ENCODE peak calls at places on chromosome 21, in four cellular contexts. M is thoracic aorta, X is pancreas, V is cardiac muscle cell. S is an unnamed sample.

GRCh38 chr21:39961251-39961650 is 94.0 kb downstream of the PCP4 start:
- DNase-seq in M (no peak), X (no peak), V (no peak), S (no peak)

GRCh38 chr21:42864812-42865211 is 14.5 kb downstream of the WDR4 start:
- DNase-seq in V (peak), M (no peak), X (no peak), S (no peak)

GRCh38 chr21:41349607-41350390 is 12.0 kb upstream of the MX2 start:
- DNase-seq in V (no peak), X (peak), M (no peak), S (no peak)

GRCh38 chr21:40047993-40048730 is 180.9 kb downstream of the PCP4 start:
- DNase-seq in V (no peak), M (peak), X (no peak), S (no peak)

GRCh38 chr21:16942703-16943102 is 570.1 kb upstream of the CXADR start:
- DNase-seq in V (peak), M (no peak), X (no peak), S (peak)

GRCh38 chr21:28548291-28548690 is 444.4 kb downstream of the LTN1 start:
- DNase-seq in V (no peak), M (no peak), X (no peak), S (no peak)

GRCh38 chr21:17901458-17902092 is 82.4 kb upstream of the C21orf91 start:
- DNase-seq in M (no peak), X (no peak), V (no peak), S (peak)

GRCh38 chr21:41711416-41712023 is 55.3 kb downstream of the RIPK4 start:
- DNase-seq in X (no peak), M (no peak), V (no peak), S (no peak)

GRCh38 chr21:22889445-22889844 is 1891.2 kb downstream of the NCAM2 start:
- DNase-seq in X (no peak), M (no peak), V (no peak), S (no peak)

GRCh38 chr21:41141031-41141457 is 26.9 kb upstream of the BACE2 start:
- DNase-seq in M (no peak), V (peak), X (no peak), S (no peak)

GRCh38 chr21:42414928-42415769 is 11.4 kb downstream of the UBASH3A start:
- DNase-seq in M (no peak), X (no peak), V (peak), S (no peak)

GRCh38 chr21:43367296-43367695 is 59.6 kb downstream of the SIK1 start:
- DNase-seq in X (peak), V (no peak), M (no peak), S (no peak)

GRCh38 chr21:40947713-40948112 is 100.8 kb upstream of the DSCAM start:
- DNase-seq in X (no peak), V (no peak), M (no peak), S (peak)

GRCh38 chr21:16169102-16169511 is 439.3 kb downstream of the USP25 start:
- DNase-seq in V (no peak), M (no peak), X (no peak), S (no peak)

GRCh38 chr21:41923641-41924342 is 30.0 kb downstream of the C2CD2 start:
- DNase-seq in V (peak), M (no peak), X (no peak), S (no peak)

GRCh38 chr21:22900511-22900910 is 1902.3 kb downstream of the NCAM2 start:
- DNase-seq in X (no peak), V (no peak), M (no peak), S (no peak)

GRCh38 chr21:21165063-21165645 is 166.9 kb downstream of the NCAM2 start:
- DNase-seq in M (no peak), V (peak), X (no peak), S (no peak)

GRCh38 chr21:42695324-42696025 is 42.1 kb downstream of the PDE9A start:
- DNase-seq in M (no peak), V (peak), X (no peak), S (no peak)

GRCh38 chr21:16865612-16866011 is 647.2 kb upstream of the CXADR start:
- DNase-seq in V (no peak), X (no peak), M (no peak), S (no peak)

GRCh38 chr21:16569679-16570078 is 839.9 kb downstream of the USP25 start:
- DNase-seq in X (no peak), V (no peak), M (no peak), S (no peak)

GRCh38 chr21:37498664-37499063 is 132.1 kb downstream of the DYRK1A start:
- DNase-seq in V (no peak), X (no peak), M (no peak), S (no peak)

GRCh38 chr21:37502947-37503346 is 136.4 kb downstream of the DYRK1A start:
- DNase-seq in M (no peak), V (no peak), X (no peak), S (no peak)

DNA sequence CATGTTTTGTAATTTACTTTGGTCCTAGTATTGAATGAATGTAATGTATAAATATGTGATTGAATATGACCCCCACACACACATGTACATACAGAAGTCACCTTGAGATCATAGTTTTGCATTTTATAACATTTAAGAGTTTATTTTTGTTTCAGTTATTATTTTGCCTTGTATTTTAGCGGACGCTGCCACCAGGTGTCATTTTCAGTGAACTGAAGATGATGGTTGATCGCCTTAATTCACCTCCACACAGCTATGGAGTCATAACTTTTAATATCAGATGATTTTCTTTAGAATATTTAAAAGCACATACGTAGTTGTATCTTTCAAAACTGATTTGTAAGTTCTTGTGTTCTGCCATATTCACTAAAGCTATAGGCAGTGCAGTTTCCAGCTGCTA is 130.4 kb downstream of the DYRK1A start:
- DNase-seq in V (peak), X (no peak), M (no peak), S (no peak)
- TF ChIP-seq CTCF in V (peak), X (no peak), M (no peak), S (peak)

DNA sequence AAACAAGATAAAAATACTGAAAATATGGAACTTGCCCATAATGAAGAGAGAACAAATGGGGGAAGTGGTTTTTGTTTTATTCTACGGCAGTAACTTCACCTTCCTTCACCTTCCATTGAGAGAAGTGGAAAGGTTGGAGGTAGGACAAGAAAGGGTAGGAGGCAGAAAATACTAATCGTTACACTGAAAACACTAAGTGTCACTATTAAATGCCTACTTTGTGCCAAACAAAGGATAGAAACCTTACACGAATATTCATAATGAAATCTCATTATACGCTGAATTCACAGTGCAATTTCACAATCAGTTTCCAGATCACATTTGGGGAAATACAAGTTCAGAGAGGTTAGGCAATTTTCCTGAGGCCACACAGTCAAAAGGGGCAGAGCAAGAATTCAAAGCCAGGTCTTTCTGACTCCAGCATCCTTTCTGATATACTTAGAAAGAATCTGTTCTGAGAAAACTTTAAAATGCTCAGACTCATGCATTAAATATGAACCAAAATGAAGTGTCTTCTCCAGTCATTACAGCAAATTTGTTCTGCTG is 3.0 kb downstream of the TIAM1 start:
- DNase-seq in M (no peak), X (no peak), V (no peak), S (no peak)
- TF ChIP-seq CTCF in M (no peak), X (no peak), V (no peak), S (no peak)

GRCh38 chr21:45549670-45550463 is 7.6 kb upstream of the SLC19A1 start:
- DNase-seq in M (no peak), V (no peak), X (peak), S (peak)
- TF ChIP-seq CTCF in M (no peak), V (no peak), X (no peak), S (peak)

DNA sequence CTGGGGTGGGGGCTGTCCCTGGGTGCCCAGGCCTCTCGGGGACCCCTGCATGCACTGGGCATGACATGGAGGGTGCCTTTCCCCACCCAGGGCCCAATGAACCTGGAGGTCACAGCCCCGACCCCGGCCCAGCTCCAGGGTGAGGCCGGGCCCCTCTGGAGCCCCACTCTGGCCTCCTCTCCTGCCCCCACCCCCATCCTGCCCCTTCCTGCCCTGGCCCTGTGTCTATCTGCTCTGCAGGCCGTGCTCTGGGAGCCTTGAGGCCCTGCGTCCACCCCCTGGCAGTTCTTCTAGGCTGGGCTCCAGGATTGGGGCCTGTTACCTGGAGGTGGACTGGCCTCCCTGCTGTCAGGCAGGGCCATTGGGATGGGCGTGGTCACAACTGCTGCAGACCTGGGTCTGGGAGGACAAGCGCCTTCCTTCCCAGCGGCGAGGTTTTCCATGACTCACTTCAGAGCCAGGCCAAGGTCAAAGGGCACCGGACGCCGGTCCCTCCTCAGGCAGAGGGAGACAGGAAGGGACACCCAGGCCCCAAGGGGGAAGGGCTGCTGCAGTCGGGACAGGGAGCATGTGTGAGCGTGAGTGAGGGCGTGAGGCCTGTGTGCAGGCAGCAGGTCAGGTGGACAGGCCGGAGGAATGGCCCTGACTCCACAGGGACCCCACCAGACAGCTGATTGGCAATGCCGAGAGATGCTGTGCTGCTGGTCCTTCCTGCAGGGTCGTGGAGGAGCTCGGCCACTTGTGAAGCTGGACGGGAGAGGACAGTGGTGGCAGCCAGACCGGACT is 31.1 kb upstream of the POFUT2 start:
- DNase-seq in V (peak), M (no peak), X (peak), S (peak)
- TF ChIP-seq CTCF in V (no peak), M (no peak), X (no peak), S (no peak)

DNA sequence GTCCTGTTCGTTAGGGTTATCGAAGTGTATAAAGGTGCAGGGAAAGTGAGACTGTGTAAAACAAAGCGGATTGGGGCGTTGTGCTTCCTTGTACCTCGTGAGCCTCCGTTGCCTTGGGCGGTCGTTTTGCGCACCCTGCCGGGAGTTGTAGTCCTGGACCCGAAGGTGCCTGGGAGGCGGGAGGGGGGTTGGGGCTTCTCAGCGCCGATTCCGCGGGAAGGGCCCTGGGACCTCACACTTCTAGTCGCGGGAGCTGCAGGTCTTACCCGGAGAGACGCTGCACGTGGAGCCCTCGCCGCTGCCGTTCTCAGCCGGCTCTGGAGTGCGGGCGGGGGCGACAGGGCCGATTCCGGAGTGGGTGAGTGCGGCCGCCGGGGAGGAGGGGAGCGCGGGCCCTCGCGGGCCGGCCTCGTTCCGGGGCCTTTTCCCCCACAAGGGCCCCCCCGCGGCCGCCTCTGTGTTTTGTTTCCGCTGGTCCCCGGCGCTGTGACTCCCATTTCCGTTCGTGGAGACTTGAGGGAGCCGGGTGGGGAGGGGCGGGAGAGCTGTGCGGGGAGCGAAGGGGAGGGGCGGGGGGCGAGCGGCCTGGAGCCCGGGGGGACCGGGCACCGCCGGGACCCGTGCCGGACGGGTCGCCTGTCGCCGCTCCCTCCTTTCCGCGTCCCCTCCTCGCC is 586 bp downstream of the GABPA start:
- DNase-seq in V (peak), X (peak), M (peak), S (peak)
- TF ChIP-seq CTCF in V (peak), X (no peak), M (no peak), S (no peak)

GRCh38 chr21:34670962-34671348 is 2.2 kb downstream of the CLIC6 start:
- DNase-seq in X (no peak), V (no peak), M (no peak), S (no peak)
- TF ChIP-seq CTCF in X (no peak), V (no peak), M (no peak), S (peak)

GRCh38 chr21:26766826-26767325 is 78.3 kb downstream of the ADAMTS1 start:
- DNase-seq in M (no peak), V (no peak), X (no peak), S (no peak)

GRCh38 chr21:26773058-26773457 is 72.2 kb downstream of the ADAMTS1 start:
- DNase-seq in M (no peak), X (no peak), V (no peak), S (no peak)

DNA sequence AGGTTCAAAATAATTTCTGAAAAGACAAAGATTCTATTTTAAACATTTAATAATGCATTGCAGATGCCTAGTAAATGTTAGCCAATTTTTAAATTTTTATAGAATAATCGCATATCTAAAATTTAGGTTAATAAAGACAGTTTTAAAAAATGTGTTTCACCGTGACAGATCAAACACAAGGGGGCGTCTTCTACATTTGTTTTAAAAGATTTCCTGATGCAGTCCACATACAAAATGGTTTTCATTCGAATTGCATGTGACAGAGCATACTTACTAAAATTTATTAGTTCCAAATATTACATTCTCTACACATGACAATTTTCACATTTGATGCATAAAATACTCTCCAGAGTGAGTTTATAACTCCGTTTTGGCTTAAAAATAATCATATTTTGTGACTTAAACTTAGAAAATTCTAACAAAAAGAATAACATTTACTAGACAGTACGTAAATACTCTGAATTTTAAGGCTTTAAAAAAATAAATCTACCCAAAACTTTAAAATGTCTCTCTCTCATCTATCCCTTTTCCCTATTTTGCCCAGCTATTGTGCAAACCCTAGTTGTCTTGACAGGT is 75.5 kb downstream of the ADAMTS1 start:
- DNase-seq in X (no peak), M (no peak), V (peak), S (no peak)
- TF ChIP-seq CTCF in X (peak), M (peak), V (peak), S (peak)

GRCh38 chr21:14864211-14865021 is 200.4 kb downstream of the NRIP1 start:
- DNase-seq in X (peak), V (peak), M (no peak), S (peak)

GRCh38 chr21:14866859-14867560 is 197.8 kb downstream of the NRIP1 start:
- DNase-seq in X (no peak), M (no peak), V (no peak), S (no peak)

GRCh38 chr21:14858309-14858708 is 206.5 kb downstream of the NRIP1 start:
- DNase-seq in V (no peak), X (no peak), M (no peak), S (no peak)

GRCh38 chr21:14863745-14864210 is 201.0 kb downstream of the NRIP1 start:
- DNase-seq in M (no peak), X (no peak), V (peak), S (no peak)

DNA sequence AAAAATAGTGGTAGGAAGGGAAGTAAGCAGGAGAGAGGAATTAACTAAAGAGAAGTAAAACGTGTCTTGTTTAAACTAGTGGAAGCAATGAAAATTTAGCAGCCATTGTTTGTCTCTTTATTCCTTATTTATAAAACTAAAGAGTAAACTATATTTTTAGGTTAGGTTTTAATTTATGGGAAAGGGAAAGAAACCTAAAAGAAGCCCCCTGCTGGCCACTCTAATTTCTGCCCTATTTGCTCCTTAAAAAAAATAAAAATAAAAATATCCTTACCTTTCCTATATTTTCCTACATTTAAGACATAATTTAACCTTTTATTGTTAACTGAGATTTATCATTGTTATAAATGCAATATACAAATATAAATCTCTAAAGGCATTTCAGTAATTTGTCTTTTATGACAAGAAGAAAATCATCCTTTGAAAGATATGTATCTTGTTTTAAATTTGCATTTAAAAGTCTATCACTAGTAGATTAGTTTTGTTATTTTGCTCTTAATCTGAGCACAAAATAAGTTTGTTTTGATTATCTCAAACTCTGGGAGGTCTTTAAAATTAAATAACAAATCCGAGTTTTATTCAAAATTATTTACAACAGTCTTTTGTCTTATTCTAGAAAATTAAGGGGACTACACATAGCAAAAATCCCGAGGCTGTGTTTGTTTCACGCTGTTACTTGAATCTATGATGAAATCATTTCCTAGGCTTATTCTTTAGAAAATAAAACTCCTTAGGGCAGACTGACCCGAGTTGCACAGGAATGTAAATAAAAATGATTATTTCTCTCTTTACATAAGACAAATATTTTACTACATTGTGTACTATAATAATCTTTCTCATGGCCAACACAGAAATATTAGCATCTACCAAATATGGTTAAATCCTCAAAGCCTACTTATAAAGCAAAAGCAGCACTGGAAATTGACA is 201.7 kb downstream of the NRIP1 start:
- DNase-seq in V (peak), M (no peak), X (no peak), S (no peak)
- TF ChIP-seq CTCF in V (peak), M (no peak), X (peak), S (peak)

DNA sequence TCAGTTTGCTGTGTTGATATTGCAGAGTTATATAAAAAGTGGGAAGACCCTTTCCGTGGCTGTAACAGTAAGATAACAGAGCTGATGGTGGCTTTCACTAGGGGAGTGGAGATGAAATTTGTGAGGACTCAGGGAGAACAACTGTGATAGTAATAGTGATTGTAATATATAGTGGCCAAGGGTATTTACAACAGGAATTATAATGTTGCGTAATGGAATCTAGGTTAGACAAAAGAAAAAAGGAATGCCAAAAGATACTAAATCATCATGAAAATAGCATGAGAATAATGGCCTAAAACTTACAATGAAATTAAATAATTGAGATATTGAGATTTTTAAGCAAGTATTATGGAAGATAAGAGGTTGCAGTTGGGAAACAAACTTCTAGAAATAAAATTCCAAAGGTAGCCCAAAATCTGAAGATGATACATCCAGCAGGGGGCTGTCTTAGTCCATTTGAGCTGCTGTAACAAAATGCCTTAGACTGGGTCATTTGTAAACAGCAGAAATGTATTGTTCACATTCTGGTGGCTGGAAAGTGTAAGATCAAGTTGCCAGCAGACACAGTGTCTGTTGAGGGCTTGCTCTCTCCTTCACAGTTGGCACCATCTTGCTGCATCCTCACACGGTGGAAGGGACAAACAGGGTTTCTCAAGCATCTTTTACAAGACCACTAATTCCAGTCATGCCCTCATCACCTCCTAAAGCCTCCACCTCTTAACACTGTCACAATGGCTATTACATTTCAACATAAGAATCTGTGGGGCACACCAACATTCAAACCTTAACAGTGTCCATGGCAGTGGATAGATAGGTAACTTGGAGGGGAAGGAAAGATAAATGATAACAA is 711.2 kb downstream of the MRPL39 start:
- DNase-seq in M (no peak), V (peak), X (no peak), S (no peak)
- TF ChIP-seq CTCF in M (no peak), V (no peak), X (peak), S (peak)

S was measured in H9.